ENCODE peak calls at places on chromosomes 5 and 9, in nine cellular contexts. V is A549, Q is sigmoid colon, F is ovary, E is thyroid gland, I is HCT116, M is heart left ventricle, W is body of pancreas, X is IMR-90. C is an unnamed sample.

GRCh38 chr5:14316471-14316870 is 173.3 kb downstream of the TRIO start:
- DNase-seq in I (no peak), F (peak; percentile 69), W (no peak), X (peak; percentile 66), E (no peak), V (no peak), M (no peak), Q (no peak), C (no peak)

GRCh38 chr9:83013867-83014605 is 48.9 kb downstream of the RASEF start:
- DNase-seq in V (no peak), Q (no peak), E (no peak), I (no peak), M (no peak), W (no peak), X (peak; percentile 90), F (no peak), C (no peak)

GRCh38 chr5:35230043-35230611 is at the start of gene PRLR:
- DNase-seq in M (peak; percentile 20), V (peak; percentile 12), X (peak; percentile 8), Q (peak; percentile 78), I (no peak), E (peak; percentile 33), W (peak; percentile 58), F (peak; percentile 48), C (peak; percentile 72)

GRCh38 chr5:69329905-69330489 is 2.6 kb downstream of the CCDC125 start:
- DNase-seq in I (no peak), Q (no peak), X (peak; percentile 39), F (no peak), M (no peak), E (no peak), V (no peak), W (no peak), C (no peak)

GRCh38 chr5:60685700-60686099 is 14.3 kb downstream of the DEPDC1B start:
- DNase-seq in V (no peak), I (no peak), M (no peak), F (no peak), Q (no peak), W (no peak), X (no peak), E (no peak), C (no peak)

GRCh38 chr5:52844885-52845284 is 57.2 kb downstream of the ITGA1 start:
- DNase-seq in W (no peak), V (no peak), M (no peak), Q (no peak), X (peak; percentile 61), E (no peak), F (no peak), I (no peak), C (no peak)

GRCh38 chr9:96726946-96727345 is 50.9 kb downstream of the ZNF510 start:
- DNase-seq in W (no peak), F (no peak), M (no peak), I (no peak), X (no peak), Q (no peak), E (no peak), V (no peak), C (no peak)

GRCh38 chr5:125338804-125339203 is 592.4 kb upstream of the ZNF608 start:
- DNase-seq in E (no peak), F (no peak), W (no peak), I (no peak), X (no peak), V (no peak), Q (no peak), M (no peak), C (no peak)

GRCh38 chr9:108439967-108440366 is 415.8 kb downstream of the ACTL7B start:
- DNase-seq in E (no peak), V (no peak), Q (no peak), F (no peak), W (no peak), X (peak; percentile 76), I (no peak), M (no peak), C (no peak)

GRCh38 chr9:93093449-93094293 is 2.3 kb upstream of the CARD19 start:
- DNase-seq in E (peak; percentile 51), F (peak; percentile 44), X (no peak), I (no peak), Q (peak; percentile 65), W (no peak), M (peak; percentile 25), V (no peak), C (peak; percentile 58)

GRCh38 chr9:137201205-137201868 is 796 bp upstream of the TPRN start:
- DNase-seq in X (no peak), E (no peak), V (no peak), W (no peak), M (no peak), I (no peak), Q (no peak), F (no peak), C (no peak)

GRCh38 chr5:141478321-141478945 is 2.7 kb downstream of the PCDHGC3 start:
- DNase-seq in I (no peak), X (peak; percentile 52), W (peak; percentile 89), V (no peak), F (peak; percentile 39), Q (no peak), E (peak; percentile 89), M (no peak), C (no peak)

GRCh38 chr9:13665418-13666066 is 386.1 kb upstream of the MPDZ start:
- DNase-seq in X (peak; percentile 24), I (no peak), F (no peak), Q (no peak), W (no peak), E (no peak), V (peak; percentile 3), M (no peak), C (no peak)

GRCh38 chr5:132457371-132458225 is 33.0 kb downstream of the IRF1 start:
- DNase-seq in F (no peak), X (peak; percentile 89), M (no peak), V (no peak), I (no peak), Q (peak; percentile 81), E (no peak), W (no peak), C (peak; percentile 85)

GRCh38 chr9:34047864-34048729 is 590 bp downstream of the UBAP2 start:
- DNase-seq in W (peak; percentile 36), X (no peak), V (peak; percentile 56), Q (peak; percentile 77), F (no peak), M (peak; percentile 42), E (peak; percentile 32), I (peak; percentile 6), C (no peak)

GRCh38 chr5:373710-374602 is 52.4 kb downstream of the AHRR start:
- DNase-seq in Q (no peak), I (no peak), V (no peak), X (peak; percentile 77), W (no peak), E (peak; percentile 36), F (peak; percentile 76), M (peak; percentile 28), C (peak; percentile 56)

GRCh38 chr9:121393318-121393717 is 23.3 kb upstream of the STOM start:
- DNase-seq in V (no peak), W (no peak), E (no peak), F (no peak), I (no peak), M (no peak), Q (no peak), X (peak; percentile 39), C (no peak)

GRCh38 chr5:84436866-84437265 is 52.2 kb upstream of the EDIL3 start:
- DNase-seq in E (no peak), X (peak; percentile 66), I (no peak), Q (no peak), F (no peak), V (no peak), W (no peak), M (no peak), C (no peak)

GRCh38 chr5:59061377-59061776 is 478.5 kb downstream of the RAB3C start:
- DNase-seq in E (no peak), X (peak; percentile 68), I (no peak), F (no peak), V (peak; percentile 97), Q (no peak), W (no peak), M (no peak), C (no peak)

GRCh38 chr9:98249774-98250173 is 5.7 kb downstream of the TBC1D2 start:
- DNase-seq in W (no peak), V (no peak), E (no peak), M (no peak), Q (no peak), I (no peak), F (no peak), X (no peak), C (no peak)

GRCh38 chr9:37529111-37529510 is 43.4 kb downstream of the POLR1E start:
- DNase-seq in W (no peak), I (no peak), X (no peak), F (no peak), E (no peak), M (no peak), V (no peak), Q (no peak), C (no peak)

GRCh38 chr5:10701567-10702039 is 59.4 kb downstream of the DAP start:
- DNase-seq in X (peak; percentile 71), V (peak; percentile 41), Q (no peak), I (no peak), F (no peak), M (no peak), E (peak; percentile 29), W (no peak), C (no peak)

GRCh38 chr5:97735209-97735608 is 552.2 kb upstream of the RIOK2 start:
- DNase-seq in W (no peak), F (no peak), M (no peak), V (no peak), I (no peak), Q (no peak), X (peak; percentile 92), E (no peak), C (no peak)

GRCh38 chr9:95096807-95097206 is 220.7 kb downstream of the FANCC start:
- DNase-seq in E (no peak), X (no peak), V (no peak), I (no peak), Q (no peak), F (no peak), W (no peak), M (no peak), C (no peak)
- H3K4me3 ChIP-seq in E (no peak overlapping the region), X (no peak overlapping the region), V (no peak overlapping the region), I (no peak overlapping the region), Q (no peak overlapping the region), F (no peak overlapping the region), W (no peak overlapping the region), M (no peak overlapping the region), C (no peak overlapping the region)

GRCh38 chr9:4489919-4490704 is at the start of gene SLC1A1:
- DNase-seq in M (peak; percentile 57), E (peak; percentile 87), F (peak; percentile 27), Q (peak; percentile 83), X (peak; percentile 21), I (peak; percentile 43), V (peak; percentile 52), W (peak; percentile 60), C (peak; percentile 81)
- TF ChIP-seq POLR2A in M (no peak), E (peak; percentile 46), F (no peak), Q (peak; percentile 19), X (no peak), I (no peak), V (peak; percentile 41), W (peak; percentile 44), C (no peak)

GRCh38 chr5:87282254-87282653 is 14.6 kb downstream of the RASA1 start:
- DNase-seq in X (no peak), E (no peak), W (no peak), I (no peak), M (no peak), Q (no peak), F (no peak), V (no peak), C (no peak)
- H3K4me3 ChIP-seq in X (no peak overlapping the region), E (no peak overlapping the region), W (no peak overlapping the region), I (no peak overlapping the region), M (no peak overlapping the region), Q (no peak overlapping the region), F (no peak overlapping the region), V (no peak overlapping the region), C (no peak overlapping the region)

GRCh38 chr5:175478384-175479124 is at the start of gene SFXN1:
- DNase-seq in X (peak; percentile 68), I (peak; percentile 56), W (peak; percentile 66), M (peak; percentile 84), V (peak; percentile 78), E (peak; percentile 67), Q (peak; percentile 81), F (peak; percentile 87), C (no peak)
- TF ChIP-seq POLR2A in X (peak; percentile 63), I (peak; percentile 61), W (peak; percentile 41), M (no peak), V (peak; percentile 71), E (no peak), Q (no peak), F (peak; percentile 57), C (no peak)